ENCODE peak calls at places on chromosomes 7 and 10, in five cellular contexts. One of them, this sample, is unnamed.

GRCh38 chr7:333399-333776 is 43.4 kb downstream of the FOXL3 start:
- DNase-seq in H9: no peak
- DNase-seq in MM.1S: no peak
- DNase-seq in keratinocyte: no peak
- DNase-seq in hepatocyte: peak; percentile 68
- DNase-seq in this sample: peak; percentile 80

GRCh38 chr7:1815051-1815481 is 145.0 kb downstream of the ELFN1 start:
- DNase-seq in H9: no peak
- DNase-seq in MM.1S: no peak
- DNase-seq in keratinocyte: no peak
- DNase-seq in hepatocyte: no peak
- DNase-seq in this sample: no peak

GRCh38 chr10:19713800-19714525 is 102.3 kb upstream of the PLXDC2 start:
- DNase-seq in H9: peak; percentile 69
- DNase-seq in MM.1S: no peak
- DNase-seq in keratinocyte: no peak
- DNase-seq in hepatocyte: no peak
- DNase-seq in this sample: no peak

GRCh38 chr10:119189811-119190282 is 11.2 kb upstream of the PRDX3 start:
- DNase-seq in H9: no peak
- DNase-seq in MM.1S: peak; percentile 50
- DNase-seq in keratinocyte: no peak
- DNase-seq in hepatocyte: no peak
- DNase-seq in this sample: no peak

GRCh38 chr7:7201583-7202374 is 19.4 kb downstream of the C1GALT1 start:
- DNase-seq in H9: peak; percentile 77
- DNase-seq in MM.1S: peak; percentile 88
- DNase-seq in keratinocyte: no peak
- DNase-seq in hepatocyte: peak; percentile 34
- DNase-seq in this sample: peak; percentile 88

GRCh38 chr7:114842551-114843065 is 79.3 kb upstream of the MDFIC start:
- DNase-seq in H9: no peak
- DNase-seq in MM.1S: no peak
- DNase-seq in keratinocyte: no peak
- DNase-seq in hepatocyte: no peak
- DNase-seq in this sample: no peak

GRCh38 chr7:128431221-128431620 is 21.4 kb upstream of the IMPDH1 start:
- DNase-seq in H9: peak; percentile 62
- DNase-seq in MM.1S: no peak
- DNase-seq in keratinocyte: no peak
- DNase-seq in hepatocyte: no peak
- DNase-seq in this sample: peak; percentile 75

GRCh38 chr7:99840136-99840869 is 12.5 kb downstream of the CYP3A43 start:
- DNase-seq in H9: no peak
- DNase-seq in MM.1S: no peak
- DNase-seq in keratinocyte: peak; percentile 5
- DNase-seq in hepatocyte: no peak
- DNase-seq in this sample: no peak

GRCh38 chr7:51182767-51183166 is 133.8 kb downstream of the COBL start:
- DNase-seq in H9: no peak
- DNase-seq in MM.1S: peak; percentile 14
- DNase-seq in keratinocyte: no peak
- DNase-seq in hepatocyte: no peak
- DNase-seq in this sample: no peak

GRCh38 chr7:157514746-157515145 is 177.9 kb downstream of the DNAJB6 start:
- DNase-seq in H9: no peak
- DNase-seq in MM.1S: no peak
- DNase-seq in keratinocyte: no peak
- DNase-seq in hepatocyte: no peak
- DNase-seq in this sample: no peak

GRCh38 chr7:157513162-157513621 is 176.4 kb downstream of the DNAJB6 start:
- DNase-seq in H9: no peak
- DNase-seq in MM.1S: no peak
- DNase-seq in keratinocyte: no peak
- DNase-seq in hepatocyte: no peak
- DNase-seq in this sample: no peak

GRCh38 chr7:157514306-157514705 is 177.5 kb downstream of the DNAJB6 start:
- DNase-seq in H9: no peak
- DNase-seq in MM.1S: no peak
- DNase-seq in keratinocyte: no peak
- DNase-seq in hepatocyte: no peak
- DNase-seq in this sample: no peak

GRCh38 chr7:157515342-157516041 is 178.7 kb downstream of the DNAJB6 start:
- DNase-seq in H9: no peak
- DNase-seq in MM.1S: no peak
- DNase-seq in keratinocyte: no peak
- DNase-seq in hepatocyte: no peak
- DNase-seq in this sample: no peak

DNA sequence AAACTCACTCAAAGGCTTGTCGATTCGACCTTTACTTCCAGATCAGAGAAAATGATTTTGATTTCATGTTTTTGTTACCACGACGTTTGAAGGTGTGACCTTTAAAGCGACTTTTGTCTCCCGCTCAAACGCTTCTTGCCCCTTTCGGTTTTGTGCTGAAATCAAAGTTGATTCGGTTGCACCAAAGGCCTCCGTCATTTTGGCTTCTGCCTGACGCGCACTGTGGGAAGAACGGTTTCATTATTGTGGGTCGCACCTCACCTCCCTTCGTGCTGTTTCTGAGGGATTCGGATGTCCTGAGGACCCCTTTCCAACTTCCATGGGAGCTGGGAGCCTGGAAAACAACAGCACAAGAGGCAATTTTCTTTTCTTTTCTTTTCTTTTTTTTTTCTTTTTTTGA is 176.9 kb downstream of the DNAJB6 start:
- DNase-seq in H9: no peak
- DNase-seq in MM.1S: peak; percentile 35
- DNase-seq in keratinocyte: no peak
- DNase-seq in hepatocyte: no peak
- DNase-seq in this sample: no peak
- H3K4me2 ChIP-seq in H9: no peak overlapping the region
- H3K4me2 ChIP-seq in MM.1S: peak overlapping the region; percentile 76
- H3K4me2 ChIP-seq in keratinocyte: no peak overlapping the region
- H3K4me2 ChIP-seq in hepatocyte: no peak overlapping the region
- H3K4me2 ChIP-seq in this sample: no peak overlapping the region

GRCh38 chr10:124614003-124614659 is 130.0 kb downstream of the FAM53B start:
- DNase-seq in H9: no peak
- DNase-seq in MM.1S: no peak
- DNase-seq in keratinocyte: no peak
- DNase-seq in hepatocyte: no peak
- DNase-seq in this sample: no peak

GRCh38 chr10:124615259-124615658 is 128.9 kb downstream of the FAM53B start:
- DNase-seq in H9: no peak
- DNase-seq in MM.1S: no peak
- DNase-seq in keratinocyte: no peak
- DNase-seq in hepatocyte: no peak
- DNase-seq in this sample: no peak

GRCh38 chr10:124616836-124617130 is 127.4 kb downstream of the FAM53B start:
- DNase-seq in H9: no peak
- DNase-seq in MM.1S: no peak
- DNase-seq in keratinocyte: no peak
- DNase-seq in hepatocyte: no peak
- DNase-seq in this sample: no peak

GRCh38 chr10:124618674-124619073 is 125.5 kb downstream of the FAM53B start:
- DNase-seq in H9: no peak
- DNase-seq in MM.1S: no peak
- DNase-seq in keratinocyte: no peak
- DNase-seq in hepatocyte: no peak
- DNase-seq in this sample: no peak

DNA sequence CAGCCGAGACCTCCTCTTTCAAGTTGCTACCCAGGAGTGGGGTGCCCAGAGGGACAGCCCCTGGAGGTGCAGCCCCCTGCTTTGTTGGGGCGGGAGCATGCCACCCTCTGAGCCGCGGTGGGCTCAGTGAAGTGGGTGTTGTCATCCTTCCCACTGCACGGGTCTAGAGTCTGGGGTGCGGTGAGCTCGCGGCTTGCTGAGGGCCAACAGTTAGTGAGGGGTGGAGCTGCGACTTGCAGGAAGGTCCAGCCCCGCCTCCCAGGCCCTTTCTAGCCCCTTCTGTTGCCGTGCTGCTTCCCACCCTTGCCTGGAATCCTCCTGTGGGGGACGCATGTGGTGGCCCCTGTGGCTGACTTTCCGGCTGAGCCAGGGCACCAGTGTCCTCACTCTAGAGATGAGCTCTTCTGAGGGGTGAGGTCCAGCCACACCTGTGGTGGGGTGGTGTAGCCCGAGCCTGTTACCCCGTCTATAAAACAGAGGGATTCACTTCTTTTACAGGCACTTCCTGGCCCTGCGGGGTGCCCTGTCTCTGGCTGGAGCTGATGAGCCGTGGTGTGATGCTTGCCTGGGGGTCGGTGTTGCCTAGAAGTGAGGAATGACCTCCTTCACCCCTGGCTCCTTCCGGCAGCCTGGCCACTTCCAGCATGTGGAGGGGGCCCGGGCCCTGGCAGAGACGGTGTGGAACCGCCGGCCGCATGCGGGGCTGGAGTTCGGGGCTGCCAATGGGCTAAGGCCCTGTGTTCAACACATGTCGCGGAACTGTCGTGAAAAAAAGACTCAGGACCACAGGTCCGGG is 127.9 kb downstream of the FAM53B start:
- DNase-seq in H9: peak; percentile 56
- DNase-seq in MM.1S: no peak
- DNase-seq in keratinocyte: no peak
- DNase-seq in hepatocyte: no peak
- DNase-seq in this sample: no peak
- H3K79me2 ChIP-seq in H9: no peaks in the 10 kb centered on the region
- H3K79me2 ChIP-seq in MM.1S: no peaks in the 10 kb centered on the region
- H3K79me2 ChIP-seq in keratinocyte: no peaks in the 10 kb centered on the region
- H3K79me2 ChIP-seq in hepatocyte: no peaks in the 10 kb centered on the region
- H3K79me2 ChIP-seq in this sample: no peaks in the 10 kb centered on the region

DNA sequence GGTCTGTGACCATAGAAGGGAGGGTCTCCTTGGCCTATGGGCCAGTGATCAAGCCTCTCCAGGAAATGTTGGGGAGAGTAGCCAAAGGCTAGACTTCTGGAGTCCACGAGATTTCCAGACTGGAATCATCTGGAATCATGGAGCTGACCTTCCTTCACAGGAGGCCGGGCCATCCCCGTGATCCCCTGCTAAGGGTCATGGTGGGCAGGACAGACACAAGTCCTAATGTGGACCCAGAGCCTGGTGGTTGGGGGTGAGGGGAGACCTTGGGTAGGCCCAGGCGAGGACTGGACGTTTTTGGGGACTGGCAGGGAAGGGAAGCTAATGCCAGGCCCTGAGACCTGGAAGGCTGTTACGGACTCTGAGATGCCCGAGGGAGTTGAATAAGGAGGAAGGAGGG is 9.8 kb upstream of the GRID1 start:
- DNase-seq in H9: no peak
- DNase-seq in MM.1S: no peak
- DNase-seq in keratinocyte: no peak
- DNase-seq in hepatocyte: no peak
- DNase-seq in this sample: no peak
- H3K4me2 ChIP-seq in H9: no peak overlapping the region
- H3K4me2 ChIP-seq in MM.1S: no peak overlapping the region
- H3K4me2 ChIP-seq in keratinocyte: no peak overlapping the region
- H3K4me2 ChIP-seq in hepatocyte: no peak overlapping the region
- H3K4me2 ChIP-seq in this sample: no peak overlapping the region

GRCh38 chr7:151062111-151062398 is 2.7 kb downstream of the SLC4A2 start:
- DNase-seq in H9: no peak
- DNase-seq in MM.1S: no peak
- DNase-seq in keratinocyte: no peak
- DNase-seq in hepatocyte: no peak
- DNase-seq in this sample: no peak

GRCh38 chr7:151064454-151064853 is 5.1 kb downstream of the SLC4A2 start:
- DNase-seq in H9: no peak
- DNase-seq in MM.1S: no peak
- DNase-seq in keratinocyte: no peak
- DNase-seq in hepatocyte: no peak
- DNase-seq in this sample: no peak

GRCh38 chr7:151061241-151062110 is 2.1 kb downstream of the SLC4A2 start:
- DNase-seq in H9: peak; percentile 54
- DNase-seq in MM.1S: no peak
- DNase-seq in keratinocyte: no peak
- DNase-seq in hepatocyte: no peak
- DNase-seq in this sample: no peak

GRCh38 chr7:151063212-151063561 is 3.8 kb downstream of the SLC4A2 start:
- DNase-seq in H9: no peak
- DNase-seq in MM.1S: no peak
- DNase-seq in keratinocyte: no peak
- DNase-seq in hepatocyte: peak; percentile 72
- DNase-seq in this sample: peak; percentile 82

GRCh38 chr7:151062399-151063211 is 3.2 kb downstream of the SLC4A2 start:
- DNase-seq in H9: peak; percentile 98
- DNase-seq in MM.1S: no peak
- DNase-seq in keratinocyte: no peak
- DNase-seq in hepatocyte: peak; percentile 95
- DNase-seq in this sample: peak; percentile 72
- H3K79me2 ChIP-seq in H9: no peaks in the 10 kb centered on the region
- H3K79me2 ChIP-seq in MM.1S: peaks cover 33% of the 10 kb centered on the region
- H3K79me2 ChIP-seq in keratinocyte: peaks cover 35% of the 10 kb centered on the region
- H3K79me2 ChIP-seq in hepatocyte: peaks cover 47% of the 10 kb centered on the region
- H3K79me2 ChIP-seq in this sample: peaks cover 43% of the 10 kb centered on the region

GRCh38 chr7:30366606-30367005 is 82.2 kb downstream of the ZNRF2 start:
- DNase-seq in H9: no peak
- DNase-seq in MM.1S: no peak
- DNase-seq in keratinocyte: no peak
- DNase-seq in hepatocyte: no peak
- DNase-seq in this sample: no peak
- H3K4me2 ChIP-seq in H9: no peak overlapping the region
- H3K4me2 ChIP-seq in MM.1S: no peak overlapping the region
- H3K4me2 ChIP-seq in keratinocyte: peak overlapping the region; percentile 29
- H3K4me2 ChIP-seq in hepatocyte: no peak overlapping the region
- H3K4me2 ChIP-seq in this sample: no peak overlapping the region

This sample was measured in PC-9.